ENCODE peak calls at places on chromosome 14, in six cellular contexts. One of them, this sample, is unnamed. For H3K4me1, the result is how much of the 10 kb centered on the place peaks cover.

GRCh38 chr14:33702293-33702692 is 248.6 kb downstream of the EGLN3 start:
- DNase-seq in A549: no peak
- DNase-seq in ovary: no peak
- DNase-seq in upper lobe of left lung: no peak
- DNase-seq in K562: no peak
- DNase-seq in sigmoid colon: no peak
- DNase-seq in this sample: no peak

GRCh38 chr14:80433811-80434210 is 222.5 kb upstream of the DIO2 start:
- DNase-seq in A549: no peak
- DNase-seq in ovary: no peak
- DNase-seq in upper lobe of left lung: no peak
- DNase-seq in K562: no peak
- DNase-seq in sigmoid colon: no peak
- DNase-seq in this sample: no peak

GRCh38 chr14:72070458-72070857 is 138.2 kb downstream of the RGS6 start:
- DNase-seq in A549: no peak
- DNase-seq in ovary: no peak
- DNase-seq in upper lobe of left lung: no peak
- DNase-seq in K562: no peak
- DNase-seq in sigmoid colon: no peak
- DNase-seq in this sample: no peak

GRCh38 chr14:67187826-67188225 is 1.4 kb upstream of the GARIN2 start:
- DNase-seq in A549: peak
- DNase-seq in ovary: no peak
- DNase-seq in upper lobe of left lung: peak
- DNase-seq in K562: no peak
- DNase-seq in sigmoid colon: no peak
- DNase-seq in this sample: no peak

GRCh38 chr14:99191663-99192621 is 80.1 kb downstream of the BCL11B start:
- DNase-seq in A549: no peak
- DNase-seq in ovary: peak
- DNase-seq in upper lobe of left lung: peak
- DNase-seq in K562: no peak
- DNase-seq in sigmoid colon: peak
- DNase-seq in this sample: no peak

GRCh38 chr14:99989032-99989431 is 76.2 kb upstream of the EVL start:
- DNase-seq in A549: no peak
- DNase-seq in ovary: no peak
- DNase-seq in upper lobe of left lung: no peak
- DNase-seq in K562: no peak
- DNase-seq in sigmoid colon: no peak
- DNase-seq in this sample: no peak

GRCh38 chr14:75543258-75543657 is 21.0 kb downstream of the BATF start:
- DNase-seq in A549: no peak
- DNase-seq in ovary: no peak
- DNase-seq in upper lobe of left lung: no peak
- DNase-seq in K562: no peak
- DNase-seq in sigmoid colon: no peak
- DNase-seq in this sample: no peak

GRCh38 chr14:71086571-71086970 is 179.3 kb downstream of the PCNX1 start:
- DNase-seq in A549: no peak
- DNase-seq in ovary: no peak
- DNase-seq in upper lobe of left lung: no peak
- DNase-seq in K562: no peak
- DNase-seq in sigmoid colon: no peak
- DNase-seq in this sample: no peak

GRCh38 chr14:28297559-28297958 is 469.0 kb upstream of the FOXG1 start:
- DNase-seq in A549: no peak
- DNase-seq in ovary: no peak
- DNase-seq in upper lobe of left lung: no peak
- DNase-seq in K562: no peak
- DNase-seq in sigmoid colon: no peak
- DNase-seq in this sample: no peak

GRCh38 chr14:54585214-54585613 is 18.3 kb downstream of the SAMD4A start:
- DNase-seq in A549: no peak
- DNase-seq in ovary: no peak
- DNase-seq in upper lobe of left lung: no peak
- DNase-seq in K562: no peak
- DNase-seq in sigmoid colon: no peak
- DNase-seq in this sample: no peak

GRCh38 chr14:106067935-106068334 is 541.6 kb downstream of the TMEM121 start:
- DNase-seq in A549: no peak
- DNase-seq in ovary: no peak
- DNase-seq in upper lobe of left lung: no peak
- DNase-seq in K562: no peak
- DNase-seq in sigmoid colon: no peak
- DNase-seq in this sample: no peak

GRCh38 chr14:34474187-34474679 is 12.2 kb upstream of the SPTSSA start:
- DNase-seq in A549: no peak
- DNase-seq in ovary: no peak
- DNase-seq in upper lobe of left lung: no peak
- DNase-seq in K562: no peak
- DNase-seq in sigmoid colon: no peak
- DNase-seq in this sample: no peak

GRCh38 chr14:94816113-94816512 is 46.2 kb upstream of the GSC start:
- DNase-seq in A549: peak
- DNase-seq in ovary: no peak
- DNase-seq in upper lobe of left lung: no peak
- DNase-seq in K562: no peak
- DNase-seq in sigmoid colon: no peak
- DNase-seq in this sample: no peak

GRCh38 chr14:100155049-100155621 is 4.3 kb downstream of the DEGS2 start:
- DNase-seq in A549: peak
- DNase-seq in ovary: peak
- DNase-seq in upper lobe of left lung: no peak
- DNase-seq in K562: peak
- DNase-seq in sigmoid colon: no peak
- DNase-seq in this sample: peak

GRCh38 chr14:96747608-96748007 is 49.6 kb upstream of the VRK1 start:
- DNase-seq in A549: no peak
- DNase-seq in ovary: no peak
- DNase-seq in upper lobe of left lung: no peak
- DNase-seq in K562: no peak
- DNase-seq in sigmoid colon: peak
- DNase-seq in this sample: no peak

GRCh38 chr14:90060965-90061848 is 587 bp upstream of the KCNK13 start:
- DNase-seq in A549: no peak
- DNase-seq in ovary: no peak
- DNase-seq in upper lobe of left lung: peak
- DNase-seq in K562: no peak
- DNase-seq in sigmoid colon: no peak
- DNase-seq in this sample: peak

GRCh38 chr14:51677276-51677675 is 25.6 kb downstream of the FRMD6 start:
- DNase-seq in A549: no peak
- DNase-seq in ovary: no peak
- DNase-seq in upper lobe of left lung: no peak
- DNase-seq in K562: no peak
- DNase-seq in sigmoid colon: no peak
- DNase-seq in this sample: peak

GRCh38 chr14:20458031-20458789 is 3.0 kb downstream of the PIP4P1 start:
- DNase-seq in A549: no peak
- DNase-seq in ovary: no peak
- DNase-seq in upper lobe of left lung: no peak
- DNase-seq in K562: no peak
- DNase-seq in sigmoid colon: no peak
- DNase-seq in this sample: no peak

GRCh38 chr14:103803661-103804060 is 43.7 kb downstream of the PPP1R13B start:
- DNase-seq in A549: peak
- DNase-seq in ovary: no peak
- DNase-seq in upper lobe of left lung: no peak
- DNase-seq in K562: no peak
- DNase-seq in sigmoid colon: no peak
- DNase-seq in this sample: no peak

GRCh38 chr14:103806805-103807204 is 40.6 kb downstream of the PPP1R13B start:
- DNase-seq in A549: no peak
- DNase-seq in ovary: no peak
- DNase-seq in upper lobe of left lung: no peak
- DNase-seq in K562: no peak
- DNase-seq in sigmoid colon: no peak
- DNase-seq in this sample: no peak

GRCh38 chr14:103805708-103806107 is 41.7 kb downstream of the PPP1R13B start:
- DNase-seq in A549: no peak
- DNase-seq in ovary: no peak
- DNase-seq in upper lobe of left lung: no peak
- DNase-seq in K562: no peak
- DNase-seq in sigmoid colon: no peak
- DNase-seq in this sample: no peak

GRCh38 chr14:103801459-103801858 is 45.9 kb downstream of the PPP1R13B start:
- DNase-seq in A549: no peak
- DNase-seq in ovary: no peak
- DNase-seq in upper lobe of left lung: peak
- DNase-seq in K562: no peak
- DNase-seq in sigmoid colon: no peak
- DNase-seq in this sample: no peak

GRCh38 chr14:103802353-103802752 is 45.0 kb downstream of the PPP1R13B start:
- DNase-seq in A549: no peak
- DNase-seq in ovary: no peak
- DNase-seq in upper lobe of left lung: peak
- DNase-seq in K562: no peak
- DNase-seq in sigmoid colon: no peak
- DNase-seq in this sample: no peak
- H3K4me1 ChIP-seq in A549: under half
- H3K4me1 ChIP-seq in ovary: under half
- H3K4me1 ChIP-seq in upper lobe of left lung: under half
- H3K4me1 ChIP-seq in K562: under half
- H3K4me1 ChIP-seq in sigmoid colon: under half
- H3K4me1 ChIP-seq in this sample: under half

GRCh38 chr14:56002876-56003625 is 115.2 kb upstream of the PELI2 start:
- DNase-seq in A549: no peak
- DNase-seq in ovary: no peak
- DNase-seq in upper lobe of left lung: no peak
- DNase-seq in K562: no peak
- DNase-seq in sigmoid colon: no peak
- DNase-seq in this sample: no peak

GRCh38 chr14:56008160-56008559 is 110.1 kb upstream of the PELI2 start:
- DNase-seq in A549: no peak
- DNase-seq in ovary: no peak
- DNase-seq in upper lobe of left lung: no peak
- DNase-seq in K562: no peak
- DNase-seq in sigmoid colon: no peak
- DNase-seq in this sample: no peak

GRCh38 chr14:56004323-56004722 is 113.9 kb upstream of the PELI2 start:
- DNase-seq in A549: no peak
- DNase-seq in ovary: no peak
- DNase-seq in upper lobe of left lung: no peak
- DNase-seq in K562: no peak
- DNase-seq in sigmoid colon: no peak
- DNase-seq in this sample: no peak

GRCh38 chr14:56004807-56005579 is 113.2 kb upstream of the PELI2 start:
- DNase-seq in A549: peak
- DNase-seq in ovary: peak
- DNase-seq in upper lobe of left lung: peak
- DNase-seq in K562: peak
- DNase-seq in sigmoid colon: no peak
- DNase-seq in this sample: no peak

DNA sequence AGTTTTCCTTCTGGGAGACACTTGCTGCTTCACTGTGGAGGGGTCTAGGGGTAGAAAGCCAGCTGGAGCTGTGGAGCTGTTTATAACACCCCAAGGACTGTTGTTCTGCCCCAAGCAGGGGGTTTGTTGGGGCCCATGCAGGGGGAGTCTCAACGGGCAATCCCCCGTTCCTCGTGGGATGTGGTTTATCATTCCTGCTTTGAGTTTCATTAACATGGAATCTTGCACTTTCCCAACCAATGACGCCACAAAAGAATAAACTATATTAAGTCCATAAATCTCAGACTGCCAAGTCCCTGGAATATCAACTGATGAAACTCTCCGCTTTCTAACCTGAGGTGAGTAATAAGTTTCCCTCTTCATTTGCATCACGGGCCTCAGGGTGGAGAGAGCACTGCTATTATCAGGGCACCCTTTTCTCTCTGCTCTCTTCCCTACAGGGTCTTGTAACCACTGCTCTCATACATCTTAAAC is 112.6 kb upstream of the PELI2 start:
- DNase-seq in A549: no peak
- DNase-seq in ovary: peak
- DNase-seq in upper lobe of left lung: no peak
- DNase-seq in K562: no peak
- DNase-seq in sigmoid colon: no peak
- DNase-seq in this sample: no peak
- H3K4me3 ChIP-seq in A549: no peak
- H3K4me3 ChIP-seq in ovary: peak
- H3K4me3 ChIP-seq in upper lobe of left lung: no peak
- H3K4me3 ChIP-seq in K562: no peak
- H3K4me3 ChIP-seq in sigmoid colon: no peak
- H3K4me3 ChIP-seq in this sample: no peak

DNA sequence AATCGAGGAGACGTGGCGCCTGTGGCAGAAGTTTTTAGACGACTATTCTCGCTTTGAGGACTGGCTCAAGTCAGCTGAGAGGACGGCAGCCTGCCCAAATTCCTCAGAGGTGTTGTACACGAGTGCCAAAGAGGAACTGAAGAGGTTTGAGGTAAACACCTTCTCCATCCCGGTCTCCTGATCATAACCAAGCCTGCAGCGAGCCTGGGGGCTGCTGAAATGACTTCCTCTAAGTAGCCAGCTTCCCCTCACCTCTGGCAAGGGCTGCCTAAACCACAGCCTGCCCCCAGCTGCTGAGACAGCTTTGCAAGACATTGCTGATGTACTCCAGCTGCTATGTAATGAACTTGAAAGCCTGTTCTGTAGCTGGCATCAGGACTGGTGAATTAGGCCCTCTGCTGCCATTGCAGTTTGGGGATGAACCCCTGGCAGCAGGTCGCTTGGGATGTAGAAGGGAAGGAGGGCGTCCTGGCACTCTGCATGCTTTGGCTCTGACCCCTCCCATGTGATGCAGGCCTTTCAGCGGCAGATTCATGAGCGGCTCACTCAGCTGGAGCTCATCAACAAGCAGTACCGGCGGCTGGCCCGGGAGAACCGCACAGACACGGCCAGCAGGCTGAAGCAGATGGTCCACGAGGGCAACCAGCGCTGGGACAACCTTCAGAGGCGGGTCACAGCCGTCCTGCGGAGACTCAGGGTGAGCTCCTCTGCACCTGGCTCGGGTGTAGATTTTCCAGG is 84.6 kb downstream of the ESR2 start:
- DNase-seq in A549: no peak
- DNase-seq in ovary: peak
- DNase-seq in upper lobe of left lung: peak
- DNase-seq in K562: no peak
- DNase-seq in sigmoid colon: peak
- DNase-seq in this sample: no peak
- TF ChIP-seq EP300 in A549: no peak
- TF ChIP-seq EP300 in ovary: no peak
- TF ChIP-seq EP300 in upper lobe of left lung: peak
- TF ChIP-seq EP300 in K562: no peak
- TF ChIP-seq EP300 in sigmoid colon: no peak
- TF ChIP-seq EP300 in this sample: no peak

DNA sequence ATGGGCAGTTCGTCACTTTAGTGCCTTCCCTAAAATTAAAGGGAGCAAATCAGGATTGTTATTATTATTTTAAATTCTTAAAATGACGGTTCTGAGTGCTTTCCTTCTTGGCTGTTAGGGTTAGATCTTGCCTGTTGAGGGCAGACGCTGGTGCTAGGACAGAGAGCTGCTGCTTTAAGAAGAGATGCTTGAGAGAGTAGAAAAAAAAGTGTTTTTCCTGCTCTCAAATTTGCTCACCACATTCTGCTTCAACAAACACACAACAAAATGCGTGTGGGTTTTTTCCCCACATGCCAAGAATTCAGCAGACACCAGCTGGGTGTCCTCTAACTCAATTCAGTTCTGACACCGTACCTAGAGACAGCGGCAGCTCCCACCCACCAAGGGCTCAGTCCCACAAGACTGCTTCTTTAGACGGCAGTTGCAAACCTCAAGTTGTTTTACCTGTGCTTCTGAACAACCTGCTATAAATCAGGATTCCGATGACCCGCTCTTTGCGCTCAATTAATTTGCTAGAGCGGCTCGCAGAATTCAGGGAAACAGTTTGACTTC is 75.8 kb upstream of the RIN3 start:
- DNase-seq in A549: no peak
- DNase-seq in ovary: no peak
- DNase-seq in upper lobe of left lung: no peak
- DNase-seq in K562: no peak
- DNase-seq in sigmoid colon: no peak
- DNase-seq in this sample: no peak
- H3K4me1 ChIP-seq in A549: under half
- H3K4me1 ChIP-seq in ovary: under half
- H3K4me1 ChIP-seq in upper lobe of left lung: under half
- H3K4me1 ChIP-seq in K562: under half
- H3K4me1 ChIP-seq in sigmoid colon: under half
- H3K4me1 ChIP-seq in this sample: under half

This sample was measured in SK-N-SH.